ENCODE peak calls at places on chromosomes 5 and 9, in six cellular contexts. Z is brain microvascular endothelial cell, N is fibroblast of lung, O is mucosa of descending colon, C is GM23338, A is lung. F is an unnamed sample. For H3K36me3, the result is how much of the 10 kb centered on the place peaks cover.

GRCh38 chr9:37645903-37646506 is 4.7 kb upstream of the FRMPD1 start:
- DNase-seq in Z (no peak), N (no peak), O (no peak), C (no peak), A (no peak), F (no peak)

GRCh38 chr5:135887447-135887864 is 8.2 kb downstream of the IL9 start:
- DNase-seq in Z (peak), N (peak), O (no peak), C (peak), A (peak), F (peak)

GRCh38 chr5:112036206-112036605 is 279.2 kb upstream of the NREP start:
- DNase-seq in Z (no peak), N (no peak), O (no peak), C (no peak), A (no peak), F (no peak)

GRCh38 chr5:80747922-80748321 is 93.1 kb upstream of the DHFR start:
- DNase-seq in Z (no peak), N (no peak), O (no peak), C (peak), A (no peak), F (no peak)

GRCh38 chr9:114616684-114617520 is 5.8 kb downstream of the TMEM268 start:
- DNase-seq in Z (no peak), N (no peak), O (peak), C (no peak), A (peak), F (no peak)

GRCh38 chr5:68730220-68731010 is 363.4 kb upstream of the SLC30A5 start:
- DNase-seq in Z (peak), N (peak), O (no peak), C (no peak), A (no peak), F (no peak)

GRCh38 chr9:69976165-69976564 is 67.5 kb upstream of the MAMDC2 start:
- DNase-seq in Z (peak), N (peak), O (no peak), C (no peak), A (no peak), F (no peak)

GRCh38 chr5:179278119-179278518 is 67.1 kb downstream of the ADAMTS2 start:
- DNase-seq in Z (no peak), N (no peak), O (no peak), C (peak), A (no peak), F (no peak)

GRCh38 chr9:120394058-120394669 is 185.8 kb downstream of the CDK5RAP2 start:
- DNase-seq in Z (peak), N (peak), O (no peak), C (no peak), A (no peak), F (no peak)

GRCh38 chr9:107480386-107480789 is 9.2 kb downstream of the KLF4 start:
- DNase-seq in Z (no peak), N (peak), O (peak), C (no peak), A (peak), F (no peak)

GRCh38 chr5:91291628-91292569 is 91.2 kb downstream of the ARRDC3 start:
- DNase-seq in Z (no peak), N (no peak), O (no peak), C (no peak), A (no peak), F (no peak)

GRCh38 chr5:157913575-157913974 is 54.6 kb upstream of the CLINT1 start:
- DNase-seq in Z (no peak), N (no peak), O (no peak), C (no peak), A (no peak), F (no peak)

DNA sequence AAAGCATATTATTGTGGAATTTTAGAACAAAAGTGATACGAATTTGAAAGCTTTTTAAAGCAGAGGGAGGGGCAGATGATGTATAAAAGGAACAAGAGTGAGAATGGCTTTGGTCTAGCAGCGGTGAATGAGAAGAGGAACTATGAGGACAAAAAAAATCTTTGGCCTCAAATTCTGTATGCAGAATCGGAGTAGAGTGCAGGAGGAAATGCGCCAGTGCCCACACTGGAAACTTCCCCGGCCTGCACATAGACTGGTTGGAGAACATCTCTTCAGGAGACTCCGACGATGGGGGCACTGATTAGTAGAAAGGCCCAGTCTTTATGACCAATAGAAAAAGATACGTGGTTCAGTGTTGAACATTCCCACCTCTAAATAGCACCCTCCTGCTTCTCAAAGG is 51.3 kb downstream of the SLC46A2 start:
- DNase-seq in Z (no peak), N (no peak), O (no peak), C (no peak), A (no peak), F (no peak)
- H3K36me3 ChIP-seq in Z (under half), N (under half), O (under half), C (under half), A (under half), F (under half)

GRCh38 chr9:13431137-13431536 is 151.6 kb upstream of the MPDZ start:
- DNase-seq in Z (no peak), N (no peak), O (no peak), C (peak), A (no peak), F (peak)
- H3K36me3 ChIP-seq in Z (under half), N (under half), O (under half), C (under half), A (under half), F (under half)

DNA sequence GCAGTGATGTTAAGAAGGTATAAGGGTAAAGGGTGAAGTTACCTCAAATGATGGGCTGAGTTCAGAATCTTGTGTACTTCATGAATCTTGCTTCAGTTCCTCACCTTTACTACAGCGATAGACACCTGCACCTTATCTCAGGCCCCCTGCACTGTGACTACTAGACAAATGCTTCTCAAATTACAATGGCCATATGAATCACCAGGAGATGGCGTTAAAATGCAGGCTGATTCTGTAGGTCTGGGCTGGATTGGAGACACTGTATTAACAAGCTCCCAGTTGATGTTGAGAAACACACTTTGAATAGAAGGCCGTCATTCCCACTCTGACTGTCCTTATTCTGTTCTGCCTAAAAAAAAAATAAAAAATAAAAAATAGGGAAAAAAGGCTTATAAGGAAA is 29.8 kb downstream of the TARS1 start:
- DNase-seq in Z (peak), N (peak), O (no peak), C (no peak), A (no peak), F (no peak)
- H3K36me3 ChIP-seq in Z (half or more), N (under half), O (under half), C (half or more), A (under half), F (under half)

GRCh38 chr5:150753463-150753862 is 5.4 kb downstream of the DCTN4 start:
- DNase-seq in Z (no peak), N (no peak), O (no peak), C (no peak), A (no peak), F (no peak)
- H3K36me3 ChIP-seq in Z (under half), N (under half), O (under half), C (under half), A (under half), F (under half)

DNA sequence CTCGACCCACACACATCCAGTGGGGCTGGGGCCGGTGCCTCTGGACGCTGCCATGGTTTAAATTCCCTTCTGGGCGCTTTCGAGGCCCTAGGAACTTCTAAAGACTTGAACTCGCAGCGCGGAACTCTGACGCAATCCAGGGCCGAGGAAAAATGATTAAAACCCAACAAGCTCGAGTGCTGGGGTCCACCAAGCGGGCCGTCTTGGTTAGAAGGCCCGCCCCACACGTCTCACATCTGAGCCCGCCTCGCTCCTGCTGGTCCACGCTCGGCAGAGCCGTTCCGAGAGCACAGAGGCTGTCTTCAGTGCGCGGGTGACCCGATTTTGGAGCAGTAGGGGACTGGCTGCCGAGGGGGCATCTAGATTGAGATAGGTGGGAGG is 1.5 kb downstream of the CRHBP start:
- DNase-seq in Z (no peak), N (no peak), O (no peak), C (peak), A (no peak), F (peak)
- H3K36me3 ChIP-seq in Z (under half), N (under half), O (under half), C (under half), A (under half), F (under half)

GRCh38 chr5:95816341-95816740 is 6.2 kb downstream of the GLRX start:
- DNase-seq in Z (no peak), N (no peak), O (no peak), C (no peak), A (no peak), F (no peak)

GRCh38 chr5:95815143-95815729 is 7.3 kb downstream of the GLRX start:
- DNase-seq in Z (no peak), N (no peak), O (no peak), C (no peak), A (no peak), F (no peak)

GRCh38 chr5:95817430-95817829 is 5.1 kb downstream of the GLRX start:
- DNase-seq in Z (peak), N (no peak), O (no peak), C (peak), A (no peak), F (no peak)

GRCh38 chr5:95818181-95819147 is 4.1 kb downstream of the GLRX start:
- DNase-seq in Z (no peak), N (no peak), O (peak), C (no peak), A (peak), F (no peak)

DNA sequence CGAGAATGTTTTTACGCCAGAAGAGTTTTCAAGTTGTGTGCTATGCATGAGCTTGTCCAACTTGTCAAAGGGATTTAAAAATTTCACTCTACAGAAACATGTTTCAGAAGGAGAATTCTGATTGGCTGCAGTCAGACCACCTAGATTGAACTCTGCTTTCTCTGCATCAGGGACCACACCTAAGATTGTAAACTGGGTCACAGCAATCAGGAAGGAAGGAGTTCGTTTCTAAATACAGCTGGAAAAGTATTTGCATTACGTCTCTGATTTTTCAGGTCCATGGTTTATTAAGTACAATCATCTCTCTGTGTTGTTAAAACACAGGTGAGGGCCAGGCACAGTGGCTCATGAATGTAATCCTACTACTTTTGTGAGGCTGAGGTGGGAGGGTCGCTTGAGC is 5.7 kb downstream of the GLRX start:
- DNase-seq in Z (no peak), N (no peak), O (no peak), C (no peak), A (no peak), F (no peak)
- H3K36me3 ChIP-seq in Z (under half), N (under half), O (under half), C (under half), A (under half), F (under half)

DNA sequence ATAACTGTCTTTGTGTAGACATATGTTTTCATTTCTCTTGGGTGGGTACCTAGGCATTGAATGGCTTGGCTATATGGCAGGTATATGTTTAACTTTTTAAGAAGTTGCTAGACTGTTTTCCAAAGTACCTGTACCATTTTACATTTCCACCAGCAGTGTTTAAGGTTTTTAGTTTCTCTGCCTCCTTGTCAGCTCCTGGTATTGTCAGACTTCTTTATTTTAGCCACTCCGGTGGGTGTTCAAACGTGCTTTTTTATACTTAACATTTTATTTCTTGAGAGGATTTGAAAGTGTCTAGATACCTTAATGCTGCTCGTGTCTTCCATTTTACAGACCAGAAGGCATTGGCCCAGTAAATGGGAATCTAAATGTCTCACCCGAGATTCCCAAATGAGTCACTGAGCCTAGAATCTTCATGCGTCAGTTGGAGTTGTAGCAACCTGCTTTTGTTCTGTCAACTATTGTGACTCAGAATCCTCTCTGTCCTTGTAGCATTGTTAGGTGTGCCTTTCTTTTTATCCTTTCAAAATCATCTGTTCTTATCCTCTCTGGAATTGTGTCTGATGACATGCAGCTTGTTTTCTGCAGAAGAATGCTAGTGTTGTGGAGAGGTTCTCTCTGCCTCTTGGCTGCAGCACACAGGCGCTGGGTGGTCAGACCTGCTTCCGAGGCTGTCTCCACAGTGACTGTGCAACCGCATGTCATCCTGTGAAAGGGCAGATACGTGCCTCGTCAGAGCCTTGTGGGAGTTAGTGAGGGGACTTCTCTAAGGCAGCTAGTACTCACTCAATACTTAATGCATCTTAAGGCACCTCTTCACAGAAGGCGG is 291.8 kb downstream of the AOPEP start:
- DNase-seq in Z (peak), N (peak), O (no peak), C (peak), A (no peak), F (no peak)
- H3K36me3 ChIP-seq in Z (under half), N (under half), O (under half), C (under half), A (under half), F (under half)

DNA sequence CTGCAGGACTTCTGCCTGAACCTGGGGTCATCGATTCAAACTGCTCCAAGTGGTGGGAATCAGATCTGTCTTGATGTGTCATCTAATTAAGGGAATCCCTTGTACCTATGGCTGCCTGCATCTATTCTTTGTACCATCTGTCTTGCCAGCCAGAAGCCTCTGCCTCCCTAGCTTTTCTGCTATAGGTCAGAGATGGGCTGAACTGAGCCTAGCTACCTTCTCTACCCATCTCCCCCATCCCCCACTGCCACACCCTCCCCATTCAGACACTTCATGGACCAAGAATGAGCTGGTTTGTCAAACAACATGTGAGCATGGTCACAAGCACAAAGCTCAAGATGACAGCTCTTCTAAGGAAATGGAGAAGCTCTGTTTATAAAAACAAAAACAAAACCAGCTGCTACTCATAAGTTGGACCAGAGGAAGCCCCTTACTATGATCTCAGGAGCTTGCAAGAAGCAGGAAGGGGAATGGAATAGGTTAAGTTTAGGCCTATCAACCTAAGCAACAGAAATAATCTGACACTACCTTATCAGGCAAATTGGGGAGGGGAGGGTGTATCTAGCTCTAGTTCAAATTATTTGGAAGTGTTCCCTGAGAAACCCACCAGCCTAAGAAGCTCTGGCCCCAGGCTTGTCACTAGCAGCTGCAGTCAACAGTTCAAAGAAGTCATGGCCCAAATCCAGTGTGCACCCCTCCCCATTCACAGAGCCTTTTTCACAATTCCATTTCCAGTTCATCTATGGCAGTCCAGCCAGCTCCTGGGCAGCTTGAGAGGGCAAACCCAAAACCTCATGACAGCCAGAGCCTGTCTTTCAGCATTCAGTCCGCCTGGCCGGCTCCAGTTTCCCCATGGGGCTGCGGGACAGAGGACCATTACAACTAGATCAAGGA is 29.9 kb downstream of the SKP1 start:
- DNase-seq in Z (no peak), N (peak), O (no peak), C (no peak), A (no peak), F (no peak)
- H3K36me3 ChIP-seq in Z (half or more), N (under half), O (under half), C (under half), A (under half), F (under half)

GRCh38 chr5:73943375-73943774 is 317.4 kb downstream of the ARHGEF28 start:
- DNase-seq in Z (no peak), N (no peak), O (no peak), C (no peak), A (no peak), F (no peak)
- H3K36me3 ChIP-seq in Z (under half), N (under half), O (under half), C (under half), A (under half), F (under half)